ENCODE peak calls at places on chromosomes 6 and 20, in six cellular contexts. One of them, this sample, is unnamed.
A peak's percentile ranks its signal among the peaks of the same experiment; 100 is the strongest.

GRCh38 chr6:156009656-156010055 is 554.0 kb upstream of the NOX3 start:
- DNase-seq in fibroblast of mammary gland: no peak
- DNase-seq in sigmoid colon: no peak
- DNase-seq in cardiac fibroblast: no peak
- DNase-seq in GM06990: no peak
- DNase-seq in astrocyte of the spinal cord: peak; percentile 20
- DNase-seq in this sample: no peak

GRCh38 chr6:66496659-66497058 is 789.6 kb upstream of the EYS start:
- DNase-seq in astrocyte of the spinal cord: peak; percentile 3
- DNase-seq in sigmoid colon: no peak
- DNase-seq in fibroblast of mammary gland: peak; percentile 19
- DNase-seq in GM06990: no peak
- DNase-seq in cardiac fibroblast: no peak
- DNase-seq in this sample: no peak

GRCh38 chr6:164477126-164477525 is 832.3 kb downstream of the C6orf118 start:
- DNase-seq in fibroblast of mammary gland: no peak
- DNase-seq in GM06990: no peak
- DNase-seq in sigmoid colon: no peak
- DNase-seq in cardiac fibroblast: peak; percentile 1
- DNase-seq in astrocyte of the spinal cord: peak; percentile 37
- DNase-seq in this sample: no peak

GRCh38 chr6:15793288-15793687 is 130.5 kb upstream of the DTNBP1 start:
- DNase-seq in sigmoid colon: no peak
- DNase-seq in GM06990: no peak
- DNase-seq in fibroblast of mammary gland: peak; percentile 11
- DNase-seq in cardiac fibroblast: no peak
- DNase-seq in astrocyte of the spinal cord: peak; percentile 63
- DNase-seq in this sample: peak; percentile 4

GRCh38 chr20:58556961-58557360 is 41.8 kb upstream of the APCDD1L start:
- DNase-seq in cardiac fibroblast: no peak
- DNase-seq in GM06990: no peak
- DNase-seq in astrocyte of the spinal cord: no peak
- DNase-seq in sigmoid colon: peak; percentile 18
- DNase-seq in fibroblast of mammary gland: no peak
- DNase-seq in this sample: no peak

GRCh38 chr6:35651244-35651643 is 37.5 kb downstream of the FKBP5 start:
- DNase-seq in fibroblast of mammary gland: no peak
- DNase-seq in GM06990: no peak
- DNase-seq in cardiac fibroblast: no peak
- DNase-seq in sigmoid colon: no peak
- DNase-seq in astrocyte of the spinal cord: no peak
- DNase-seq in this sample: no peak

GRCh38 chr20:58127731-58128130 is 100.7 kb downstream of the ANKRD60 start:
- DNase-seq in fibroblast of mammary gland: peak; percentile 74
- DNase-seq in GM06990: no peak
- DNase-seq in cardiac fibroblast: peak; percentile 78
- DNase-seq in sigmoid colon: no peak
- DNase-seq in astrocyte of the spinal cord: peak; percentile 97
- DNase-seq in this sample: no peak

GRCh38 chr20:59824711-59825562 is 108.5 kb downstream of the SYCP2 start:
- DNase-seq in fibroblast of mammary gland: no peak
- DNase-seq in cardiac fibroblast: no peak
- DNase-seq in sigmoid colon: no peak
- DNase-seq in GM06990: no peak
- DNase-seq in astrocyte of the spinal cord: no peak
- DNase-seq in this sample: no peak

GRCh38 chr20:37325206-37325605 is 20.7 kb upstream of the SRC start:
- DNase-seq in sigmoid colon: no peak
- DNase-seq in GM06990: no peak
- DNase-seq in cardiac fibroblast: no peak
- DNase-seq in astrocyte of the spinal cord: no peak
- DNase-seq in fibroblast of mammary gland: no peak
- DNase-seq in this sample: no peak

GRCh38 chr6:3193102-3193837 is 34.2 kb downstream of the TUBB2B start:
- DNase-seq in cardiac fibroblast: no peak
- DNase-seq in astrocyte of the spinal cord: no peak
- DNase-seq in sigmoid colon: no peak
- DNase-seq in GM06990: no peak
- DNase-seq in fibroblast of mammary gland: no peak
- DNase-seq in this sample: no peak

GRCh38 chr6:165883851-165884640 is 221.0 kb upstream of the PDE10A start:
- DNase-seq in sigmoid colon: no peak
- DNase-seq in cardiac fibroblast: peak; percentile 53
- DNase-seq in astrocyte of the spinal cord: peak; percentile 18
- DNase-seq in fibroblast of mammary gland: peak; percentile 9
- DNase-seq in GM06990: no peak
- DNase-seq in this sample: no peak

GRCh38 chr6:6861346-6861745 is 246.4 kb upstream of the RREB1 start:
- DNase-seq in sigmoid colon: no peak
- DNase-seq in GM06990: no peak
- DNase-seq in astrocyte of the spinal cord: no peak
- DNase-seq in fibroblast of mammary gland: no peak
- DNase-seq in cardiac fibroblast: no peak
- DNase-seq in this sample: no peak

GRCh38 chr6:11322252-11322885 is 89.9 kb upstream of the NEDD9 start:
- DNase-seq in fibroblast of mammary gland: no peak
- DNase-seq in cardiac fibroblast: no peak
- DNase-seq in astrocyte of the spinal cord: no peak
- DNase-seq in GM06990: no peak
- DNase-seq in sigmoid colon: no peak
- DNase-seq in this sample: no peak

GRCh38 chr6:127514396-127515227 is 4.5 kb downstream of the MTCL3 start:
- DNase-seq in sigmoid colon: no peak
- DNase-seq in GM06990: peak; percentile 20
- DNase-seq in astrocyte of the spinal cord: peak; percentile 60
- DNase-seq in fibroblast of mammary gland: peak; percentile 67
- DNase-seq in cardiac fibroblast: peak; percentile 69
- DNase-seq in this sample: peak; percentile 27

GRCh38 chr6:39328066-39328465 is 5.6 kb upstream of the KCNK16 start:
- DNase-seq in fibroblast of mammary gland: no peak
- DNase-seq in GM06990: no peak
- DNase-seq in sigmoid colon: no peak
- DNase-seq in astrocyte of the spinal cord: no peak
- DNase-seq in cardiac fibroblast: no peak
- DNase-seq in this sample: no peak

GRCh38 chr6:56293756-56294155 is 46.4 kb upstream of the COL21A1 start:
- DNase-seq in GM06990: no peak
- DNase-seq in cardiac fibroblast: no peak
- DNase-seq in sigmoid colon: no peak
- DNase-seq in astrocyte of the spinal cord: no peak
- DNase-seq in fibroblast of mammary gland: no peak
- DNase-seq in this sample: no peak

GRCh38 chr20:33466303-33466646 is 22.7 kb upstream of the SNTA1 start:
- DNase-seq in cardiac fibroblast: no peak
- DNase-seq in fibroblast of mammary gland: no peak
- DNase-seq in astrocyte of the spinal cord: no peak
- DNase-seq in GM06990: no peak
- DNase-seq in sigmoid colon: no peak
- DNase-seq in this sample: no peak

GRCh38 chr6:30913721-30914075 is 340 bp upstream of the VARS2 start:
- DNase-seq in fibroblast of mammary gland: no peak
- DNase-seq in cardiac fibroblast: peak; percentile 2
- DNase-seq in astrocyte of the spinal cord: no peak
- DNase-seq in sigmoid colon: no peak
- DNase-seq in GM06990: no peak
- DNase-seq in this sample: no peak

GRCh38 chr6:41704028-41704427 is 31.4 kb downstream of the TFEB start:
- DNase-seq in astrocyte of the spinal cord: no peak
- DNase-seq in cardiac fibroblast: no peak
- DNase-seq in GM06990: no peak
- DNase-seq in fibroblast of mammary gland: no peak
- DNase-seq in sigmoid colon: no peak
- DNase-seq in this sample: no peak

GRCh38 chr6:159127701-159128100 is 41.5 kb upstream of the FNDC1 start:
- DNase-seq in sigmoid colon: no peak
- DNase-seq in fibroblast of mammary gland: no peak
- DNase-seq in astrocyte of the spinal cord: no peak
- DNase-seq in cardiac fibroblast: no peak
- DNase-seq in GM06990: no peak
- DNase-seq in this sample: no peak

GRCh38 chr6:62162858-62163257 is 123.2 kb downstream of the KHDRBS2 start:
- DNase-seq in GM06990: no peak
- DNase-seq in fibroblast of mammary gland: no peak
- DNase-seq in cardiac fibroblast: no peak
- DNase-seq in sigmoid colon: no peak
- DNase-seq in astrocyte of the spinal cord: no peak
- DNase-seq in this sample: no peak

GRCh38 chr20:4973330-4974097 is 27.8 kb downstream of the SLC23A2 start:
- DNase-seq in cardiac fibroblast: peak; percentile 86
- DNase-seq in sigmoid colon: peak; percentile 66
- DNase-seq in fibroblast of mammary gland: peak; percentile 89
- DNase-seq in GM06990: peak; percentile 80
- DNase-seq in astrocyte of the spinal cord: peak; percentile 66
- DNase-seq in this sample: peak; percentile 47

GRCh38 chr6:132763269-132763668 is 5.6 kb upstream of the VNN2 start:
- DNase-seq in sigmoid colon: no peak
- DNase-seq in GM06990: peak; percentile 19
- DNase-seq in fibroblast of mammary gland: no peak
- DNase-seq in astrocyte of the spinal cord: no peak
- DNase-seq in cardiac fibroblast: no peak
- DNase-seq in this sample: no peak

GRCh38 chr20:17635846-17636245 is 46.2 kb downstream of the RRBP1 start:
- DNase-seq in fibroblast of mammary gland: peak; percentile 92
- DNase-seq in GM06990: no peak
- DNase-seq in astrocyte of the spinal cord: no peak
- DNase-seq in sigmoid colon: no peak
- DNase-seq in cardiac fibroblast: peak; percentile 25
- DNase-seq in this sample: no peak

DNA sequence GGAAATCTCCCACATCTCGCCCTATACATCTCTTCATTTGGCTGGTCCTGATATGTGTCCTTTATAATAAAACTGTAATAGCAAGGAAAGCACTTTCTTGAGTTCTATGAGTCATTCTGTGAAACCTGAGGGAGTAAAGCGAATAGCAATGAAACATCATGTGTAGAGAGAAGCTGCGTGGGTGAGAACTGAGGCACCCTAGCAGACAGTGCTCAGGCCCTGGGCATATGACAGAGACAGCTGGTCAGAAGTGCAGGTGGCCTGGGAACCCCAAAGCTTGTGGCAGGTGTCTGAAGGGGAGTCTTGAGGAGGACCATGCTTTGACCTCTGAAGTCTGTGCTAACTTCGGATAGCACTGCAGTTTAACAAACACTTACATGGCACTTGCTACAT is 1.3 kb upstream of the BLOC1S5 start:
- DNase-seq in GM06990: peak; percentile 63
- DNase-seq in fibroblast of mammary gland: no peak
- DNase-seq in sigmoid colon: no peak
- DNase-seq in astrocyte of the spinal cord: no peak
- DNase-seq in cardiac fibroblast: no peak
- DNase-seq in this sample: no peak
- H3K4me3 ChIP-seq in GM06990: no peak overlapping the region
- H3K4me3 ChIP-seq in fibroblast of mammary gland: no peak overlapping the region
- H3K4me3 ChIP-seq in sigmoid colon: no peak overlapping the region
- H3K4me3 ChIP-seq in astrocyte of the spinal cord: no peak overlapping the region
- H3K4me3 ChIP-seq in cardiac fibroblast: no peak overlapping the region
- H3K4me3 ChIP-seq in this sample: no peak overlapping the region

DNA sequence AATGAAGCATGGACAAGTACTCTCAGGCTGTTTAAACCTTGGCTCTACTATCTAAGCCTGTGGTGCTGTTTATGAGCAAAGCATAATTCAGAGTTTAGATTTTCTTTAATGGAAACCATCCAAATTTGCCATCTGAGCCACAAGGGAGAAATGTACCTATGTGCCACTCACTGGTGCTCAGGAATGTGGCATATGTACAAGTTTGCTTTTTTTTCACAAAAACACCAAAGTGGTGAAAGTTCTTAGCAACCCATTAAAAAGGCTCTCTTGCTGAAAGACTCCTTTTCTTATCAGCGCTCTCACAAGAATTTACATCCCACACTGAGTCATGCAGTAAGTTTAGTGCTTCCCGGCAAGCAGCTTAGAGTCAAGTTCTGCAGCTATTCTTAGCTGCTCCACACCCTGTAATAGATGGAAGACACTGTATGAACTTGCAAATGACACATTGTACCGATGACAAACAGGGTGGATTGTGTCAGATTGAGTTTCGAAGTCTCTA is 57.3 kb upstream of the MLIP start:
- DNase-seq in cardiac fibroblast: peak; percentile 82
- DNase-seq in sigmoid colon: no peak
- DNase-seq in fibroblast of mammary gland: peak; percentile 70
- DNase-seq in GM06990: no peak
- DNase-seq in astrocyte of the spinal cord: peak; percentile 90
- DNase-seq in this sample: peak; percentile 80
- H3K4me3 ChIP-seq in cardiac fibroblast: peak overlapping the region; percentile 16
- H3K4me3 ChIP-seq in sigmoid colon: peak overlapping the region; percentile 11
- H3K4me3 ChIP-seq in fibroblast of mammary gland: no peak overlapping the region
- H3K4me3 ChIP-seq in GM06990: no peak overlapping the region
- H3K4me3 ChIP-seq in astrocyte of the spinal cord: no peak overlapping the region
- H3K4me3 ChIP-seq in this sample: no peak overlapping the region

DNA sequence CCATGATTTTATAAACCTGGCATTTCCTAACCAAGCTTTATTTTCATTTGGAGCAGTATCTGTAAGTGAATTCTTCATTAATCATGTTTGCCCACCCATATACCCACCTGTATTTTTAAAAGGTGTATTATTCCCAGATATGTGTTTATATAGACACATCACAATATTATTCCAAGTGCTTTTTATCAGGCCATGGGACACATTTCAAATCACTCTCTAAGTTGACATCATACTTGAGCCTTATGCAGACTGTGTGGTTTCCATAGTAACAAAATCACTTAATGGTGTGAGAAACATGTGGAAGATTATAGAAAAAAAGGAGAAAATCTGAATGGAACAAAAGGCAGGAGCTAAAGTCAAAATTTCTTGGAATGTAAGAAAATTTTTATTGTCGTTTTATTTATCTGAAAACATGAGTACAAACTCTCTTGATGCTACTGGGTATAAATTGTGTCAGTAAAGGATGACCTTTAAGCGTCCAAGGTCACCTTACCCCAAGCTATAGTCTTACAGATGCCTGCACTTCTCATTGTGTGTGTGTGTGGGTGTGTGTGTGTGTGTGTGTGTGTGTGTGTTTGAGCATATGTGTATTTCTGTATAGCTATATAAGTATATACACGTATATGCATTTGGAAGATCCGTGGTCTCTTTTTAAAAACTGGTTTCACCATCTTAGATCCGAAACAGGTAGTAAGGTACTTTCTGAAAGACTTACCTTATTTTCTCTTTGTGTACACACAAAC is 79.8 kb upstream of the CCN6 start:
- DNase-seq in GM06990: no peak
- DNase-seq in astrocyte of the spinal cord: peak; percentile 82
- DNase-seq in sigmoid colon: no peak
- DNase-seq in fibroblast of mammary gland: peak; percentile 78
- DNase-seq in cardiac fibroblast: peak; percentile 82
- DNase-seq in this sample: no peak
- H3K4me3 ChIP-seq in GM06990: no peak overlapping the region
- H3K4me3 ChIP-seq in astrocyte of the spinal cord: no peak overlapping the region
- H3K4me3 ChIP-seq in sigmoid colon: no peak overlapping the region
- H3K4me3 ChIP-seq in fibroblast of mammary gland: no peak overlapping the region
- H3K4me3 ChIP-seq in cardiac fibroblast: no peak overlapping the region
- H3K4me3 ChIP-seq in this sample: no peak overlapping the region

DNA sequence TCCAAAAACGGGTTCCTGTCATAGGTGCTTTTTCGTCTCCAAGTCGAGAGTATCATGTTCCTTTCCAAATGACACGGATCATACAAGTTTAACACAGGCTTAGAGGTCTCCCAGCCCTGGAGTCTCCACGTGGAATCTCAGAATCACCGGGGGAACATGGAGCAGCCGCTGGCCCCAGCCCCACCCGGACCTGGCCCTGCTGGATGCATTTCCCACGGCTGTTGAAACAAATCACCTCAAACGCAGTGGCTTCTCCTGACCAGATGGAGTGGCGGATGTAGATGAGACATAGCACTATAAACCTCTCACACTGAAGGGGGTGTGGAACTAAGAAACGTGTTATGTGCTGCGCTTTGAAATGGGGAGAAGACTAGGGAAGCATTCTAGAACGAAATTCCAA is 70.0 kb upstream of the FRMD1 start:
- DNase-seq in GM06990: no peak
- DNase-seq in astrocyte of the spinal cord: no peak
- DNase-seq in sigmoid colon: peak; percentile 40
- DNase-seq in cardiac fibroblast: no peak
- DNase-seq in fibroblast of mammary gland: no peak
- DNase-seq in this sample: no peak
- H3K4me3 ChIP-seq in GM06990: no peak overlapping the region
- H3K4me3 ChIP-seq in astrocyte of the spinal cord: no peak overlapping the region
- H3K4me3 ChIP-seq in sigmoid colon: no peak overlapping the region
- H3K4me3 ChIP-seq in cardiac fibroblast: no peak overlapping the region
- H3K4me3 ChIP-seq in fibroblast of mammary gland: no peak overlapping the region
- H3K4me3 ChIP-seq in this sample: no peak overlapping the region

This sample was measured in skeletal muscle cell.